ENCODE peak calls at places on chromosomes 5 and 9, in nine cellular contexts. F is omental fat pad; Y is GM23248; T is GF-D8; A is activated CD8-positive, alpha-beta memory T cell treated with anti-CD3 and anti-CD28 coated beads, Interleukin-2, amount 50 U/mL, for 48 hours; U is astrocyte of the spinal cord; M is A172; H is CD4-positive, alpha-beta T cell; K is AG08396. O is an unnamed sample.

GRCh38 chr9:18865542-18865941 is 167.5 kb downstream of the SAXO1 start:
- DNase-seq in F (no peak), Y (peak), T (no peak), A (no peak), U (peak), M (no peak), H (no peak), K (no peak), O (no peak)

GRCh38 chr9:95060916-95061315 is 256.6 kb downstream of the FANCC start:
- DNase-seq in F (no peak), Y (no peak), T (no peak), A (no peak), U (no peak), M (no peak), H (no peak), K (no peak), O (no peak)

GRCh38 chr5:138752341-138752950 is 779 bp upstream of the CTNNA1 start:
- DNase-seq in F (no peak), Y (peak), T (no peak), A (no peak), U (no peak), M (no peak), H (no peak), K (no peak), O (peak)

GRCh38 chr5:29896651-29897050 is 1296.8 kb upstream of the CDH6 start:
- DNase-seq in F (no peak), Y (no peak), T (no peak), A (no peak), U (no peak), M (no peak), H (no peak), K (no peak), O (no peak)

GRCh38 chr5:56829137-56829536 is 13.8 kb downstream of the MAP3K1 start:
- DNase-seq in F (no peak), Y (no peak), T (no peak), A (no peak), U (no peak), M (peak), H (peak), K (no peak), O (peak)

GRCh38 chr9:108412755-108413154 is 443.0 kb downstream of the ACTL7B start:
- DNase-seq in F (no peak), Y (peak), T (no peak), A (no peak), U (no peak), M (peak), H (no peak), K (no peak), O (peak)

GRCh38 chr5:131671994-131672655 is 37.1 kb upstream of the RAPGEF6 start:
- DNase-seq in F (no peak), Y (peak), T (no peak), A (no peak), U (peak), M (peak), H (no peak), K (peak), O (no peak)

GRCh38 chr5:158028349-158028748 is 169.4 kb upstream of the CLINT1 start:
- DNase-seq in F (no peak), Y (no peak), T (no peak), A (no peak), U (no peak), M (no peak), H (no peak), K (no peak), O (no peak)

GRCh38 chr9:75083188-75083976 is 4.6 kb downstream of the NMRK1 start:
- DNase-seq in F (no peak), Y (no peak), T (no peak), A (no peak), U (no peak), M (no peak), H (peak), K (no peak), O (no peak)

GRCh38 chr5:59709833-59710232 is 183.7 kb downstream of the PDE4D start:
- DNase-seq in F (no peak), Y (peak), T (no peak), A (no peak), U (peak), M (peak), H (no peak), K (peak), O (peak)

GRCh38 chr5:142529626-142530278 is 156.1 kb downstream of the FGF1 start:
- DNase-seq in F (no peak), Y (peak), T (no peak), A (no peak), U (peak), M (peak), H (no peak), K (no peak), O (peak)

GRCh38 chr9:18743976-18744375 is 270.0 kb downstream of the ADAMTSL1 start:
- DNase-seq in F (no peak), Y (peak), T (no peak), A (no peak), U (peak), M (no peak), H (no peak), K (no peak), O (no peak)

GRCh38 chr9:135907006-135907434 is 326 bp downstream of the CAMSAP1 start:
- DNase-seq in F (no peak), Y (peak), T (no peak), A (no peak), U (peak), M (no peak), H (no peak), K (peak), O (peak)

GRCh38 chr5:143217804-143218160 is 185.7 kb downstream of the NR3C1 start:
- DNase-seq in F (no peak), Y (no peak), T (no peak), A (no peak), U (no peak), M (no peak), H (no peak), K (no peak), O (no peak)

GRCh38 chr9:88387733-88388202 is 476 bp upstream of the SPIN1 start:
- DNase-seq in F (no peak), Y (peak), T (peak), A (peak), U (peak), M (peak), H (peak), K (peak), O (peak)